ENCODE peak calls at places on chromosomes 5 and 9, in five cellular contexts. G is SK-N-SH, L is HEK293T, T is K562, Y is GM12878. J is an unnamed sample.

GRCh38 chr9:137227057-137227852 is at the start of gene RNF224:
- DNase-seq in Y (no peak), G (peak), L (peak), T (peak), J (peak)

GRCh38 chr9:129309041-129309430 is 131.0 kb upstream of the IER5L start:
- DNase-seq in Y (no peak), G (no peak), L (no peak), T (no peak), J (no peak)

GRCh38 chr5:141172381-141173204 is at the start of gene PCDHB7:
- DNase-seq in Y (no peak), T (peak), L (peak), G (peak), J (peak)

GRCh38 chr5:160169326-160169725 is 50.1 kb upstream of the PWWP2A start:
- DNase-seq in Y (no peak), G (no peak), L (no peak), T (no peak), J (no peak)

GRCh38 chr5:156722358-156722757 is 127.7 kb upstream of the PPP1R2B start:
- DNase-seq in Y (no peak), T (no peak), G (no peak), L (no peak), J (no peak)

GRCh38 chr5:14268236-14268701 is 125.1 kb downstream of the TRIO start:
- DNase-seq in L (no peak), G (no peak), Y (no peak), T (peak), J (peak)

GRCh38 chr5:60779431-60779830 is 64.6 kb downstream of the ELOVL7 start:
- DNase-seq in L (no peak), Y (no peak), T (no peak), G (no peak), J (no peak)

GRCh38 chr5:137595680-137596079 is 96.6 kb upstream of the SPOCK1 start:
- DNase-seq in T (no peak), L (no peak), Y (no peak), G (no peak), J (no peak)

GRCh38 chr9:90855208-90856000 is 53.8 kb downstream of the SYK start:
- DNase-seq in L (no peak), T (no peak), G (no peak), Y (no peak), J (no peak)

GRCh38 chr5:135482383-135482933 is 30.3 kb upstream of the TIFAB start:
- DNase-seq in Y (no peak), T (peak), G (peak), L (no peak), J (peak)

GRCh38 chr9:83410701-83411100 is 127.5 kb downstream of the FRMD3 start:
- DNase-seq in G (no peak), L (no peak), Y (no peak), T (no peak), J (no peak)

GRCh38 chr9:2469681-2470141 is 151.9 kb upstream of the VLDLR start:
- DNase-seq in G (peak), Y (peak), T (no peak), L (peak), J (no peak)

GRCh38 chr9:96509026-96509425 is 59.1 kb downstream of the HABP4 start:
- DNase-seq in L (no peak), G (no peak), T (no peak), Y (no peak), J (no peak)

GRCh38 chr9:96510258-96510657 is 60.3 kb downstream of the HABP4 start:
- DNase-seq in G (no peak), Y (no peak), T (no peak), L (no peak), J (no peak)

GRCh38 chr9:96505316-96505991 is 55.5 kb downstream of the HABP4 start:
- DNase-seq in G (no peak), Y (no peak), T (no peak), L (no peak), J (no peak)

GRCh38 chr9:96509848-96510247 is 59.9 kb downstream of the HABP4 start:
- DNase-seq in T (no peak), Y (no peak), G (no peak), L (no peak), J (no peak)

GRCh38 chr9:96508227-96508940 is 58.4 kb downstream of the HABP4 start:
- DNase-seq in Y (no peak), T (no peak), L (no peak), G (no peak), J (no peak)
- TF ChIP-seq FOXM1 in Y (no peak), T (no peak), L (no peak), G (no peak), J (no peak)

GRCh38 chr9:86971742-86972141 is 24.4 kb upstream of the GAS1 start:
- DNase-seq in L (no peak), T (no peak), Y (no peak), G (no peak), J (no peak)
- TF ChIP-seq FOXM1 in L (no peak), T (no peak), Y (no peak), G (no peak), J (no peak)

GRCh38 chr9:713046-713445 is 128.5 kb upstream of the DMRT1 start:
- DNase-seq in G (no peak), Y (no peak), L (no peak), T (no peak), J (no peak)
- TF ChIP-seq FOXM1 in G (no peak), Y (no peak), L (no peak), T (no peak), J (no peak)

GRCh38 chr5:128842241-128842640 is 123.0 kb upstream of the SLC27A6 start:
- DNase-seq in G (no peak), L (no peak), T (no peak), Y (no peak), J (no peak)

GRCh38 chr5:128850049-128850448 is 115.2 kb upstream of the SLC27A6 start:
- DNase-seq in T (no peak), Y (no peak), L (no peak), G (no peak), J (no peak)

GRCh38 chr5:128838631-128839030 is 126.7 kb upstream of the SLC27A6 start:
- DNase-seq in T (no peak), Y (no peak), L (no peak), G (no peak), J (no peak)

GRCh38 chr5:128844354-128844923 is 120.8 kb upstream of the SLC27A6 start:
- DNase-seq in T (no peak), Y (no peak), L (no peak), G (peak), J (no peak)
- TF ChIP-seq FOXM1 in T (no peak), Y (no peak), L (no peak), G (no peak), J (no peak)

GRCh38 chr5:50717615-50718014 is 51.2 kb downstream of the PARP8 start:
- DNase-seq in T (no peak), L (no peak), G (no peak), Y (no peak), J (no peak)
- TF ChIP-seq FOXM1 in T (no peak), L (no peak), G (no peak), Y (no peak), J (no peak)

DNA sequence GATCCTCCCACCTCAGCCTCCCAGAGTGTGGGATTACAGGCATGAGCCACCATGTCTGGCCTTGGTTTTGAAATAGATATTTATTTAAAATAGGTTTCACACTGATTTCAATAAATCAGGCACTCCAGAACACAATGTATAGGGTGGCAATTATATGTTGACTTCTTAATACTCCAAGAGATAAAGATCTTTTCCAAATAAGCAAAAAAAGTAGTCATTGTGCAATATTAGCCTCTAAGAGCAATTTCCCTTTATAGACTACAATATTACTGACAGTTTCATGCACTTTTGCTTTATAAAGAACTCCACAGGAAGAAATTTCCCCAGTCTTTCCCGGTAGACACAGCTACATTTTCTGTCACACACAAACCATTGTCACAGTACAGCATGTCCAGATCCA is 23.4 kb upstream of the RUFY1 start:
- DNase-seq in L (no peak), Y (no peak), G (no peak), T (no peak), J (no peak)
- TF ChIP-seq FOXM1 in L (no peak), Y (no peak), G (no peak), T (no peak), J (no peak)

GRCh38 chr9:75889977-75890540 is 414 bp upstream of the PCSK5 start:
- DNase-seq in Y (no peak), G (peak), L (peak), T (no peak), J (no peak)

GRCh38 chr9:75893096-75893495 is 2.6 kb downstream of the PCSK5 start:
- DNase-seq in L (no peak), G (no peak), T (no peak), Y (no peak), J (no peak)

GRCh38 chr9:75890541-75891276 is at the start of gene PCSK5:
- DNase-seq in L (peak), Y (no peak), G (peak), T (peak), J (peak)

GRCh38 chr9:75892168-75892901 is 1.9 kb downstream of the PCSK5 start:
- DNase-seq in L (peak), Y (no peak), G (peak), T (no peak), J (no peak)

GRCh38 chr9:75891277-75892167 is 1.0 kb downstream of the PCSK5 start:
- DNase-seq in L (peak), T (no peak), Y (no peak), G (peak), J (no peak)
- TF ChIP-seq FOXM1 in L (no peak), T (no peak), Y (no peak), G (no peak), J (no peak)

GRCh38 chr9:92236465-92236864 is 57.0 kb downstream of the IARS1 start:
- DNase-seq in L (no peak), T (no peak), Y (no peak), G (no peak), J (no peak)

GRCh38 chr9:92228628-92229027 is 64.9 kb downstream of the IARS1 start:
- DNase-seq in G (no peak), T (no peak), L (no peak), Y (no peak), J (no peak)

GRCh38 chr9:92236915-92237314 is 56.6 kb downstream of the IARS1 start:
- DNase-seq in L (no peak), Y (no peak), G (no peak), T (no peak), J (no peak)

GRCh38 chr9:92232190-92232589 is 61.3 kb downstream of the IARS1 start:
- DNase-seq in T (no peak), G (no peak), L (no peak), Y (no peak), J (no peak)

DNA sequence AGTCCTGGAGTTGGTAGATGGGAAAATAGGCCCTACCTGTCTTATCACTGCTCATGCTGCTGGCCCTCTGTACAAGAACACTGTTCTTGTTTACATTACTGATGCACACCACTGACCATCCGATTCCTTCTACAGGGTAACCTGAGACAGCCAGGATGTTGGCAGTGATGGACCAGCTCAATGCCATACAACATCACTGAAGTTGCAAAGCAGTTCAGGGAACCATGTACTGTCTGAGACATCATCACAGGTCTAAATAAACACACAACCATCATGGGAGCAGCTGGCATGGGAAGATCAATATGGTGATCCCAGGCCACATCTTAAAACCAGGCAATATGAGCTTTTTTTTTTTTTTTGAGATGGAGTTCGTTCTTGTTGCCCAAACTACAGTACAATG is 59.0 kb downstream of the IARS1 start:
- DNase-seq in G (no peak), T (no peak), L (no peak), Y (no peak), J (no peak)
- TF ChIP-seq FOXM1 in G (no peak), T (no peak), L (no peak), Y (no peak), J (no peak)

GRCh38 chr9:120845255-120845654 is 2.5 kb upstream of the PSMD5 start:
- DNase-seq in T (no peak), G (no peak), L (no peak), Y (no peak), J (no peak)
- TF ChIP-seq FOXM1 in T (no peak), G (no peak), L (no peak), Y (no peak), J (no peak)

GRCh38 chr5:177025139-177025538 is 2.6 kb downstream of the ZNF346 start:
- DNase-seq in T (no peak), L (no peak), Y (no peak), G (no peak), J (no peak)
- TF ChIP-seq FOXM1 in T (no peak), L (no peak), Y (no peak), G (no peak), J (no peak)

J was measured in HepG2.